ENCODE peak calls at places on chromosomes 5 and 9, in five cellular contexts. W, P, T, O and E are unnamed samples.

GRCh38 chr9:114746591-114746990 is 59.2 kb downstream of the TNFSF15 start:
- DNase-seq in W (no peak), T (no peak), P (no peak), O (no peak), E (no peak)

GRCh38 chr9:128946945-128947422 is 419 bp downstream of the DOLK start:
- DNase-seq in W (peak; percentile 33), O (peak; percentile 38), P (no peak), T (no peak), E (no peak)

GRCh38 chr5:38672059-38672791 is 115.8 kb upstream of the LIFR start:
- DNase-seq in O (peak; percentile 47), T (no peak), P (no peak), W (no peak), E (no peak)

GRCh38 chr9:112489876-112490661 is 3.4 kb downstream of the KIAA1958 start:
- DNase-seq in W (no peak), T (no peak), P (no peak), O (no peak), E (no peak)

GRCh38 chr5:174816858-174817257 is 92.5 kb downstream of the MSX2 start:
- DNase-seq in P (no peak), W (no peak), T (no peak), O (no peak), E (no peak)

GRCh38 chr5:155915626-155916025 is 411.3 kb upstream of the SGCD start:
- DNase-seq in W (no peak), T (no peak), P (no peak), O (no peak), E (no peak)

GRCh38 chr9:86943223-86943870 is 4.0 kb downstream of the GAS1 start:
- DNase-seq in T (no peak), P (no peak), W (peak; percentile 73), O (no peak), E (no peak)

GRCh38 chr5:53031695-53032096 is 42.5 kb downstream of the ITGA2 start:
- DNase-seq in P (no peak), T (no peak), O (peak; percentile 89), W (no peak), E (no peak)

GRCh38 chr5:68171101-68171558 is 44.4 kb upstream of the PIK3R1 start:
- DNase-seq in P (no peak), W (peak; percentile 31), T (peak; percentile 71), O (no peak), E (no peak)

GRCh38 chr9:114002986-114003740 is 74.9 kb downstream of the AMBP start:
- DNase-seq in O (no peak), W (peak; percentile 14), P (no peak), T (no peak), E (no peak)